ENCODE peak calls at places on chromosomes 16 and 17, in eight cellular contexts. X is NCI-H1436, F is SW 1271, K is T-helper 9 cell, Z is heart left ventricle, Q is astrocyte of the cerebellum, J is HT1080, A is memory B cell. V is an unnamed sample.

GRCh38 chr17:76404256-76404655 is 19.8 kb downstream of the SPHK1 start:
- DNase-seq in X (no peak), F (no peak), K (no peak), Z (peak), Q (no peak), J (no peak), A (no peak), V (no peak)

GRCh38 chr17:57908278-57908677 is 46.9 kb downstream of the CUEDC1 start:
- DNase-seq in X (no peak), F (no peak), K (no peak), Z (no peak), Q (no peak), J (no peak), A (no peak), V (no peak)

GRCh38 chr17:74042744-74043486 is 160.6 kb upstream of the RPL38 start:
- DNase-seq in X (no peak), F (peak), K (no peak), Z (no peak), Q (peak), J (peak), A (no peak), V (no peak)

GRCh38 chr16:4323845-4324478 is 8.1 kb downstream of the GLIS2 start:
- DNase-seq in X (no peak), F (peak), K (no peak), Z (peak), Q (no peak), J (no peak), A (no peak), V (no peak)

GRCh38 chr17:82702161-82702932 is 3.8 kb upstream of the RAB40B start:
- DNase-seq in X (no peak), F (no peak), K (no peak), Z (no peak), Q (no peak), J (no peak), A (no peak), V (no peak)

GRCh38 chr16:51621610-51622009 is 470.5 kb upstream of the SALL1 start:
- DNase-seq in X (no peak), F (no peak), K (no peak), Z (no peak), Q (no peak), J (no peak), A (no peak), V (no peak)

GRCh38 chr17:15343749-15344148 is 2.4 kb upstream of the TEKT3 start:
- DNase-seq in X (no peak), F (no peak), K (no peak), Z (no peak), Q (no peak), J (peak), A (no peak), V (no peak)

GRCh38 chr17:37392024-37392590 is 14.5 kb downstream of the ACACA start:
- DNase-seq in X (no peak), F (peak), K (no peak), Z (no peak), Q (peak), J (peak), A (no peak), V (no peak)

V was measured in T-helper 22 cell.